ENCODE peak calls at places on chromosome 10, in seven cellular contexts. E is ovary, V is transverse colon, L is thyroid gland, X is spleen, A is HCT116, T is tibial nerve. S is an unnamed sample.

GRCh38 chr10:67098460-67098859 is 172.6 kb downstream of the LRRTM3 start:
- DNase-seq in X (no peak), L (no peak), E (no peak), V (no peak), T (no peak), A (no peak), S (no peak)

GRCh38 chr10:62188021-62188616 is 80.5 kb downstream of the RTKN2 start:
- DNase-seq in A (no peak), V (no peak), T (no peak), L (no peak), E (no peak), X (no peak), S (no peak)

GRCh38 chr10:86284355-86285105 is 82.1 kb downstream of the GRID1 start:
- DNase-seq in V (no peak), X (peak; percentile 64), A (no peak), L (no peak), E (no peak), T (no peak), S (no peak)

GRCh38 chr10:62437696-62438095 is 63.5 kb downstream of the ZNF365 start:
- DNase-seq in V (no peak), L (no peak), A (peak; percentile 53), E (no peak), X (no peak), T (no peak), S (peak; percentile 22)

GRCh38 chr10:51832652-51833383 is 133.4 kb upstream of the CSTF2T start:
- DNase-seq in A (peak; percentile 79), T (no peak), E (no peak), V (no peak), X (no peak), L (no peak), S (no peak)

GRCh38 chr10:130998642-130999041 is 312.9 kb downstream of the TCERG1L start:
- DNase-seq in T (no peak), L (no peak), E (no peak), X (peak; percentile 46), V (no peak), A (no peak), S (no peak)

GRCh38 chr10:1403508-1404230 is 333.7 kb downstream of the ADARB2 start:
- DNase-seq in E (no peak), X (peak; percentile 40), T (no peak), L (no peak), A (no peak), V (no peak), S (no peak)

GRCh38 chr10:1316107-1316805 is 260.1 kb downstream of the WDR37 start:
- DNase-seq in V (no peak), X (no peak), T (no peak), L (no peak), E (no peak), A (no peak), S (no peak)

DNA sequence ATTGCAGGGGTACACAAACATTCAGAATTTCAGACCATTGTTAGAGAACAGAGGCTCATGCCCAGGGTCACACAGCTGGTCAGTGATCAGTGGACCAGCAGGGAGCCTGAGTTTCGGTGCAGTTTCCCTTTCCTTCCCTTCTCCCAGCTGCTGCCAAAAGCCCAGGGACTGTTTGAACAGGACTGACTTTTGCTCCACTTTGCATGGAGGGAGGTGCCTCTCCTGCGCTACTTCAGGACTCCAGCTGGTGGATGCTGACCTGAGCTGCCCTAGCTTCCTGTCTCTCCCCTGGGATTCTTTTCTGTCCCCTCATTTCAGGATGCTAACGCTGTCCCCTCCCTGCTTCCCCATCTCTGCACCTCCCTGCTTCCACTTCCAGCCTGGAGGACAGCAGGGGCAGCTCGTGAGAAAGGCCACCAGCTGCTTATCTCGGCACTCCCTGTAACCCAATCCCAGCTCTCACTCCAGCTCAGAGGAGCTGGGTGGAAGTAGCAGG is 14.5 kb downstream of the SH2D4B start:
- DNase-seq in E (no peak), V (peak; percentile 66), A (no peak), X (no peak), L (peak; percentile 67), T (no peak), S (no peak)
- H3K4me1 ChIP-seq in E (no peaks in the 10 kb centered on the region), V (no peaks in the 10 kb centered on the region), A (no peaks in the 10 kb centered on the region), X (peaks cover 3% of the 10 kb centered on the region), L (peaks cover 12% of the 10 kb centered on the region), T (no peaks in the 10 kb centered on the region), S (no peaks in the 10 kb centered on the region)

DNA sequence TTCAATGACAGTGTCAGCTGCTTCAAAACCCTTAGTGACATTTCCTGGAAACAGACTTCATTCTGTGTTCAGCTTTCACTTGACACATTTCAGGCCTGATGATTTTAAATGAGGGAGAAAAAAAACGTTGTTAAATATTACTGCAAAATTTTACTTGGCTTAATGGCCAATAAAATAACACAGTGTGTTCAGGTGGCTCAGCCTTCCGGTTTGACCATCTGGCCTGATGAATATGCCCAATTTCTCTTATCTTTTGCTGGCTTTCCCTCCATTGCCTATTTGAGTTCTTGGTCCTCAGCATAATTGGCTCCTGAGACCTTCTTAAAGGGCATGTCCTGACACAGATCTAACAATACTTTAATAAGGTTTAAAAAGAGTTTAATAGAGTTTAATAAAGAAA is 462.4 kb downstream of the ADRA2A start:
- DNase-seq in A (no peak), X (no peak), T (no peak), E (no peak), L (no peak), V (no peak), S (no peak)
- H3K4me3 ChIP-seq in A (no peak overlapping the region), X (no peak overlapping the region), T (no peak overlapping the region), E (no peak overlapping the region), L (no peak overlapping the region), V (no peak overlapping the region), S (no peak overlapping the region)

DNA sequence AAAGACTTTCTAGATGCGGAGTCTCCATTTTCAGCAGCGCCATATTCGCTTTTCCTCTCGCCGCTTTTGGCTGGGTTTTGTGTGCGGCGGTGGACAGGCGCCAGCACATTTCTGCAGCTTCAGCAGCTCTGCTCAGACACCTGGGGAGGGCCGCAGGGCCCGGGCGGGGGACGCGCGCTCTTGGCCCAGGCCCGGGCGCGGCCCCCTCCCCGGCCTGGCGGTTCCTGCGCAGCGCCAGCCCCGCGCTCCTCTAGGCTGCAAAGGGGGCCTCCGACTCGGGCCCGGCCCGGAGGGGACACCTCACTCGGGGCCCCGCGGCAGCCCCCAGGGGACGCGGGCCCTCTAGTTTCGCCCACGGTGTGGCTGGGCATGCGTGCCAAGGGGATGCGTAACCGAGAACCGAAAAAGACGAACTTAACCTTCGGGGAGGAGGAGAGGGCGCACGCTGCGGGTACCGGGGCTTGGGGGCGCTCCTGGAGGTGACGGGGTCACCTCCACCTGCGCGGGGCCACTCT is 34.5 kb upstream of the EBLN1 start:
- DNase-seq in V (peak; percentile 27), L (peak; percentile 69), T (peak; percentile 38), E (peak; percentile 77), X (peak; percentile 89), A (no peak), S (peak; percentile 56)
- TF ChIP-seq POLR2A in V (no peak), L (no peak), T (no peak), E (no peak), X (no peak), A (no peak), S (peak; percentile 18)

GRCh38 chr10:32347363-32347735 is 391 bp upstream of the EPC1 start:
- DNase-seq in V (no peak), T (no peak), L (no peak), E (no peak), A (peak; percentile 6), X (no peak), S (no peak)

GRCh38 chr10:32349199-32349585 is 2.2 kb upstream of the EPC1 start:
- DNase-seq in X (no peak), E (no peak), T (no peak), L (no peak), V (no peak), A (no peak), S (no peak)

GRCh38 chr10:32349968-32350738 is 3.2 kb upstream of the EPC1 start:
- DNase-seq in E (no peak), V (no peak), L (no peak), T (no peak), A (no peak), X (no peak), S (no peak)

GRCh38 chr10:32346551-32347362 is at the start of gene EPC1:
- DNase-seq in A (peak; percentile 71), T (peak; percentile 67), X (peak; percentile 98), E (peak; percentile 89), L (peak; percentile 86), V (peak; percentile 91), S (peak; percentile 82)

DNA sequence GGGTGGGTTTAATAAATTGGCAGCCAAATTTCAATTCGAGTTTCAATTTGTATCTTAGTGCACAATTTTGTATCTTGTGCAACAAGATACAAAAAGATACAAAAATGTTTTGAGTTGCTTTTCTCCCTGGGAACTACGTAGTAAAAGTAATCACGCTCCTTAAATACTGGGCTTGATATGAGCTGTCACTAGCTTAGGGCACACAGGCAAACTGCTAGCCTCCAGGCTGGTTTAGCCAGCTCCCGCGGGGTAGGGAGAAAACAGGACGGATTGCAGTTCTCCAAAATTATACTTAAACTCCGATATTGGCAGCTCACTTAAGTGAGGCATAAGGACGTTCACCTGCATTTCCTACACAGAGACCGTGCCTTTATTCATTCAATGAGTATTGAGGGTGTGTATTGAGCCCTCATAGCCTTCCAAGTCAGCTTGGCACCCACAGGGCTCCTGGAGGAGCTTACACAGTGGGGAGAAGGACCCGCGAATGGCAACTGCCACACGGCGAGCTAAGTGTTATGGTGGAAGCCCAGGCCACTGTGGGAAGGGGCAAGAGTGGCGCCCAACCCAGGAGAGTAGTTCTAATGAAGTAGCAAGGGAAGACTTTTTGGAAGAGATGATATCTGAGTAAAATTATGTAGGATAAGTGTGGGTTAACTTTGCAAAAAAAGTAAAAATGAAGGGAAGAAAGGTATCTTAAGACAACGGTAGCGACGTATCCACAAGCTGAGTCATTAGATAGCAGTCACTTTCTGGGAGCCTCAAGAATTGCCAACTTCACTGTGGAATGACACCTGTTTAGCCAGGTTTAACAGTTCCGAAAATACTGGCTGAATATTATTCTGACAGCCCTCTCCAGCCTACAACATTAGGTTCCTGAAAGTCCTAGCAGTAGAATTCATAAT is 1.6 kb upstream of the EPC1 start:
- DNase-seq in L (no peak), A (no peak), T (no peak), V (no peak), X (no peak), E (no peak), S (no peak)
- H3K4me1 ChIP-seq in L (peaks cover 25% of the 10 kb centered on the region), A (peaks cover 19% of the 10 kb centered on the region), T (peaks cover 26% of the 10 kb centered on the region), V (peaks cover 22% of the 10 kb centered on the region), X (peaks cover 86% of the 10 kb centered on the region), E (peaks cover 5% of the 10 kb centered on the region), S (no peaks in the 10 kb centered on the region)

DNA sequence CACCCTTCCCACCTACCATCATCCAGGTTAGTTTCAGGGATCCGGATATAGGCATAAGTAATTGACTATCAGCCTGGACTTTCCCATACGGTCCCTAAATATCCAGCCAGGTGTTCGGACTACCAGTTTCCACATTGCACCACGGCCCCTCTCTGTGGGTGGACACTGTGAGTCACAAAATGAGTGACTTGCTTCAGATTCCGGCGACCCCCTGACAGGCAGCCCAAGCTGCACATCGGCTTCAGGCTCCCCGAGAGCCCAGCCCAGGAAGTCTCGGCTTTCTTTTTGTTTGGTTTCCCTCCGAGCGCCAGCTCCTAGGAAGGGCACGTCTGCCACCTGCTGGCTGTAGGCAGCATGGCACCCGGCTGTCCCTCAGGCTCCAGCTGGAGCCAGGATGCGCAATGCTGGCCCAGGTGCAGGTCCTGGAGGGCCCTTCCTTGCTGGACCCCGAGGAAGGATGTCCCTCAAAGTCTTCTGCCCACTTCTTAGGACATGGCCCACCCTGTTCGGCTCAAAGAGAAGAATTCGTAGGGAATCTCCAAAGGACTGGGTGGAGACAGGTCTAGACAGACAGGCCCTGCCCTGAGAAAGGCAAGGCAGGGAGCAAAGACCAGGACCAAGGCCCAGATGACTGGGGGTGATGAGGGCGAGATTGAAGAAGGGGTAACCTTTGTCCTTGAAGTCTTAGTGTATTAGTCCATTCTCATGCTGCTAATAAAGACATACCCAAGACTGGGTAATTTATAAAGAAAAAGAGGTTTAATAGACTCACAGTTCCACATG is 10.6 kb downstream of the HABP2 start:
- DNase-seq in V (peak; percentile 81), T (peak; percentile 58), X (peak; percentile 90), E (peak; percentile 66), A (peak; percentile 52), L (peak; percentile 73), S (peak; percentile 70)
- H3K4me3 ChIP-seq in V (peak overlapping the region; percentile 23), T (peak overlapping the region; percentile 45), X (peak overlapping the region; percentile 31), E (peak overlapping the region; percentile 35), A (peak overlapping the region; percentile 54), L (no peak overlapping the region), S (peak overlapping the region; percentile 16)

S was measured in prostate gland.